ENCODE peak calls at places on chromosomes 7 and 10, in four cellular contexts. K, S, E and C are unnamed samples.

GRCh38 chr7:128265906-128266300 is 24.8 kb downstream of the LEP start:
- DNase-seq in S (no peak), K (no peak), E (no peak), C (no peak)

GRCh38 chr7:20417260-20417659 is 86.6 kb downstream of the ITGB8 start:
- DNase-seq in K (no peak), S (no peak), E (no peak), C (no peak)

GRCh38 chr10:43409385-43410109 is 561 bp upstream of the HNRNPF start:
- DNase-seq in E (no peak), S (no peak), K (no peak), C (no peak)

GRCh38 chr7:146701166-146701565 is 584.6 kb downstream of the CNTNAP2 start:
- DNase-seq in S (no peak), K (no peak), E (no peak), C (no peak)

GRCh38 chr10:22580711-22581110 is 133.7 kb downstream of the PIP4K2A start:
- DNase-seq in K (no peak), E (no peak), S (no peak), C (no peak)

GRCh38 chr10:18616337-18616736 is 35.0 kb downstream of the NSUN6 start:
- DNase-seq in E (no peak), S (no peak), K (no peak), C (no peak)

GRCh38 chr10:23994459-23995046 is 214.4 kb upstream of the KIAA1217 start:
- DNase-seq in S (peak), K (peak), E (peak), C (peak)

GRCh38 chr7:65390588-65390987 is 16.9 kb downstream of the ZNF92 start:
- DNase-seq in E (no peak), S (no peak), K (no peak), C (no peak)

GRCh38 chr7:17090751-17091150 is 207.7 kb upstream of the AHR start:
- DNase-seq in S (no peak), E (no peak), K (no peak), C (no peak)

GRCh38 chr7:64599341-64599740 is 36.5 kb upstream of the ZNF680 start:
- DNase-seq in S (no peak), E (peak), K (no peak), C (no peak)

GRCh38 chr7:2873686-2874551 is 29.8 kb upstream of the GNA12 start:
- DNase-seq in E (no peak), S (peak), K (peak), C (peak)

GRCh38 chr7:139131622-139132021 is 22.1 kb upstream of the ZC3HAV1 start:
- DNase-seq in S (no peak), E (no peak), K (no peak), C (no peak)

DNA sequence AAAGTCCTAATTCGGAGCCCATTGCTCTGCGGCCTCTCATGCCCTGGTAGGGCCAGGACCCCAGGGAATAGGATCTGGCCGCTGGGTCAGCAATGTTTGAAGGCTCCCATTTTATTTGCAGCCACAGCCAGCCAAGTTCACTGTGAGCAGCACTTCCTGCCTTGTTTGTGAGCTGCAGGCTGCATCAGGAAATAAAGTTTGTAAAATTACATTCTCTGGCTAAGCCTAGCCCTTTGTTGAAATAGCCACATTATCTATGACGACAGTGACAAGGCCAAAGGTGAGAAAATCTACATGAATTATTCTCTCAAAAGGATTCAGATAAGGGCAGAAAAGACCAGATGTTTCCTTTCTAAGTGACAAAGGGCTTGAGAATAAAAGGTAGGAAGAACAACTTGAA is 23.7 kb upstream of the ITGB1 start:
- DNase-seq in S (no peak), K (no peak), E (no peak), C (no peak)
- TF ChIP-seq TCF7L2 in S (no peak), K (no peak), E (no peak), C (peak)

DNA sequence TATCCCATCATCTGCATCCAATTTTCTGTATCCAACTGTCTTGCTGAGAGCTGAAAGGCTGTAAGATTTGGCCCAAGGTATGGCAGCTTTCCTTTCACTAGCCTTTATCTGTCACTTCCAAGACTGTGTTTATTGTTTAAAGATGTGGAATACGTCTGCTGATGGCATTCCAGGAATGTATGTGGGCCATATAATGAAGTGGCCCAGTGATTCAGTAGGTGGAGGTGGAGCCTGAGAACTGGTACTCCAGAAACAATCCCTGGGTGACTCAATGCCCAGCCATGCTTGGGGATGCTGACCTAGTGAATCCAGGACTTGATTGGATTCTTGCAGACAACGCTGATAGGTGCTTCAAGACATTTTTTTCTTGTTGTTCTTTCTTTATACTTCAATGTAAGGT is 13.5 kb downstream of the NEUROD6 start:
- DNase-seq in K (no peak), E (no peak), S (no peak), C (no peak)
- TF ChIP-seq SIN3A in K (no peak), E (no peak), S (no peak), C (no peak)

GRCh38 chr7:641269-641671 is 85.2 kb upstream of the DNAAF5 start:
- DNase-seq in S (no peak), K (peak), E (no peak), C (no peak)
- TF ChIP-seq TCF7L2 in S (no peak), K (peak), E (no peak), C (no peak)

GRCh38 chr7:75048435-75049379 is 24.9 kb downstream of the RCC1L start:
- DNase-seq in S (no peak), K (no peak), E (no peak), C (no peak)
- TF ChIP-seq SIN3A in S (no peak), K (no peak), E (no peak), C (no peak)

GRCh38 chr7:84665339-84665738 is 470.8 kb upstream of the SEMA3A start:
- DNase-seq in S (no peak), K (no peak), E (no peak), C (no peak)

GRCh38 chr7:84668116-84668515 is 473.5 kb upstream of the SEMA3A start:
- DNase-seq in K (no peak), E (no peak), S (no peak), C (no peak)

GRCh38 chr7:84658286-84658685 is 463.7 kb upstream of the SEMA3A start:
- DNase-seq in E (no peak), K (no peak), S (no peak), C (no peak)

GRCh38 chr7:84666668-84667067 is 472.1 kb upstream of the SEMA3A start:
- DNase-seq in K (no peak), S (no peak), E (no peak), C (no peak)

DNA sequence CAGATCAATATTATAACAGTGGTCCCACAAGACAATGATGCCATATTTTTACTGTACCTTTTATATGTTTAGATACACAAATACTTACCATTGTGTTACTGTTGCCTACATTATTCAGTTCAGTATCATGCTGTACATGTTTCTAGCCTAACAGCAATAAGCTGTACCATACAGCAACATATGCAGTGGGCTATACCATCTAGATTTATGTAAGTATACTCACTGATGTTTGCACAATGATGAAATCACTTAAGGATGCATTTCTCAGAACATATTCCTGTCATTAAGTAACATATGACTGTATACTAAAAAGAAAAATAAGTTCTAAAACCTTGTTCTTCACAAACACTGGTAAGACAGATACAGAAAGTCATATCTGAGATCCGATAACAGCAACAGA is 468.6 kb upstream of the SEMA3A start:
- DNase-seq in S (no peak), E (no peak), K (no peak), C (no peak)
- TF ChIP-seq TCF7L2 in S (no peak), E (no peak), K (no peak), C (no peak)

DNA sequence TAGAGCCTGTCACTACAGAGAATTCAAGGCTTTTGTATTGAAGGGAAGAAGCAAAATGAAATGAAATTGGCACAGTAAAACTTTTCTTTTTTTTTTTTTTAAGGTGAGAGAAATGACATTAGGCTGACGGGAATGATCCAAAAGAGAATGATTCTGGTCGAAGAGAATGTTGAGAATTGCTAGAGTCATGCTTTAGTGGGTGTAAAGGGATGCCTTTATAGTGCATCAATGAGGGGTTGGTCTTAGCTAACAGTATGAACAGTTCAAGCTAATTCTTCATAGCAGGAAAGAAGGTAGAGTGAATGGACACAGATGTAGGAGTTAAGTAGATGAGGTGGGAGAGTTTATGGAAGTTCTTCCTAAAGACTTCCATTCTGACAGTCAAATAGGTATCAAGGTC is 32.3 kb upstream of the LSM8 start:
- DNase-seq in K (no peak), E (no peak), S (no peak), C (no peak)
- TF ChIP-seq SIN3A in K (no peak), E (no peak), S (no peak), C (no peak)

DNA sequence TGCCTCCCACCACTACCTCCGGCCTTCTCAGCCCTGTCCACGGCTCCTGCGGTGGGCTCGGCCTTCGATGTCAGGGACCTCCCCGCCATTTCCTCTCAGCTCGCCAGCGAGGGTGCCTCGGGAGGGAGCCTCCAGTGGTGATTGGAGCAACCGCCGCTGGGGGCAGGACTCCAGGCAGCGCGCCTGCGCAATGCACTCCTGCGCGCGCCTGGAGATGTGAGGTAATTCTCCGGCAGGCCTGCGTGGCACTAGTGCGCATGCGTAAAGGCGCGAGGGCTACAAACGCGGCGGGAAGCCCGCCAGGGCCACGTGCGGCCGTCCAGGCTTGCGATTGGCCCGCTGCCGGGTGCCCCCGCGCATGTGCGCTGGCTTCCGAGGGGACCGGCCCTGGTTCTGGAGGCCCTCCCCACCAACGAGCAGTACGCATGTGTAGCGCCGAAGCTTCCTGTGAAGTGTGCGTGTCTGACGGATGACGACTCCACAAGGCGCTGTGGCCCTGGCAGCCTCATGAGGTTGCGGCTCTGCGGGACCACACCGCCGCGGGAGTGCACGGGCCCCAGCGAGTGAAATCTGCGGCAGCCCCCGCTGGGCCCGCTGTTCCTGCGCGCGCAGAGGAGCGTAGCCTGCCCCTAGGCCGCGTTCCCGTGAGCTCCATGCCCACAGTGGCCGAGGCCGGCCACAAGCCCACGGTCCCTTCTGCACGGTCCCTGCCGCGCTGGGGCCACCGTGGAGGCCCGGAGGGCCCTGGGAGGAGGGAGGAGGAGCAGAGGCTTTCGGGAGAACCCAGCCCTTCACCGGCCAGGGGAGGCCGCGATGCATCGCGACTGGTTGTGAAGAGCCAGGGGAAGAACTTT is at the start of gene SYCE1:
- DNase-seq in S (peak), E (no peak), K (no peak), C (no peak)
- TF ChIP-seq TCF7L2 in S (no peak), E (no peak), K (no peak), C (no peak)